ENCODE peak calls at places on chromosomes 11 and 22, in five cellular contexts. F is dermis blood vessel endothelial cell, L is WTC11, Z is cardiac fibroblast, X is GDM1. C is an unnamed sample.

GRCh38 chr11:128157423-128158298 is 429.7 kb downstream of the ETS1 start:
- DNase-seq in L (peak), F (peak), Z (peak), X (peak), C (peak)

GRCh38 chr11:100687032-100687629 is at the start of gene ARHGAP42:
- DNase-seq in X (no peak), L (peak), Z (peak), F (peak), C (no peak)

GRCh38 chr22:42208362-42208761 is 62.1 kb downstream of the TCF20 start:
- DNase-seq in Z (no peak), L (no peak), F (no peak), X (no peak), C (no peak)

GRCh38 chr22:31647066-31647465 is 14.9 kb downstream of the PISD start:
- DNase-seq in F (peak), Z (no peak), X (no peak), L (no peak), C (no peak)

GRCh38 chr11:17351171-17351509 is 460 bp upstream of the NCR3LG1 start:
- DNase-seq in Z (no peak), L (no peak), F (no peak), X (no peak), C (no peak)

GRCh38 chr11:66996609-66997273 is 21.6 kb downstream of the C11orf86 start:
- DNase-seq in F (no peak), L (no peak), Z (peak), X (no peak), C (no peak)

GRCh38 chr11:114296979-114297372 is 777 bp downstream of the NNMT start:
- DNase-seq in L (no peak), Z (no peak), X (no peak), F (no peak), C (no peak)

GRCh38 chr11:75013051-75013450 is 24.3 kb downstream of the NEU3 start:
- DNase-seq in X (no peak), Z (peak), L (no peak), F (no peak), C (no peak)

GRCh38 chr11:69317401-69318092 is 23.6 kb downstream of the MYEOV start:
- DNase-seq in F (peak), L (no peak), Z (peak), X (no peak), C (no peak)

GRCh38 chr11:107562647-107563208 is 2.8 kb downstream of the ALKBH8 start:
- DNase-seq in L (no peak), Z (peak), F (peak), X (no peak), C (no peak)

GRCh38 chr11:12389676-12390075 is 12.3 kb downstream of the PARVA start:
- DNase-seq in X (no peak), Z (peak), L (no peak), F (no peak), C (no peak)

C was measured in T-helper 22 cell.